ENCODE peak calls at places on chromosomes 16 and 17, in ten cellular contexts. L, C, N, D, S, I, M, A, J and W are unnamed samples.

GRCh38 chr17:39925282-39926134 is 1.9 kb downstream of the ORMDL3 start:
- DNase-seq in L (no peak), C (no peak), N (peak; percentile 16), D (no peak), S (no peak), I (no peak), M (no peak), A (no peak), J (no peak), W (no peak)

GRCh38 chr16:80670170-80670865 is 129.5 kb downstream of the DYNLRB2 start:
- DNase-seq in L (no peak), C (no peak), N (no peak), D (no peak), S (no peak), I (no peak), M (no peak), A (no peak), J (no peak), W (no peak)

GRCh38 chr17:82222816-82223215 is 6.0 kb upstream of the SLC16A3 start:
- DNase-seq in L (no peak), C (no peak), N (peak; percentile 60), D (no peak), S (no peak), I (no peak), M (no peak), A (no peak), J (peak; percentile 43), W (no peak)

GRCh38 chr16:2235695-2236361 is 416 bp upstream of the DNASE1L2 start:
- DNase-seq in L (no peak), C (no peak), N (no peak), D (no peak), S (no peak), I (no peak), M (no peak), A (no peak), J (no peak), W (no peak)

GRCh38 chr17:19876524-19877161 is 8.9 kb upstream of the ULK2 start:
- DNase-seq in L (no peak), C (peak; percentile 80), N (no peak), D (no peak), S (no peak), I (no peak), M (peak; percentile 89), A (no peak), J (peak; percentile 80), W (peak; percentile 64)

GRCh38 chr17:40019140-40019991 is 4.1 kb downstream of the CSF3 start:
- DNase-seq in L (peak; percentile 74), C (no peak), N (peak; percentile 84), D (no peak), S (peak; percentile 86), I (no peak), M (no peak), A (no peak), J (no peak), W (no peak)

GRCh38 chr16:22352726-22353125 is 21.7 kb downstream of the CDR2 start:
- DNase-seq in L (no peak), C (no peak), N (no peak), D (no peak), S (no peak), I (no peak), M (no peak), A (no peak), J (no peak), W (no peak)

GRCh38 chr17:72590382-72590781 is 469.6 kb downstream of the SOX9 start:
- DNase-seq in L (peak; percentile 80), C (no peak), N (peak; percentile 74), D (no peak), S (peak; percentile 90), I (no peak), M (no peak), A (no peak), J (no peak), W (no peak)

DNA sequence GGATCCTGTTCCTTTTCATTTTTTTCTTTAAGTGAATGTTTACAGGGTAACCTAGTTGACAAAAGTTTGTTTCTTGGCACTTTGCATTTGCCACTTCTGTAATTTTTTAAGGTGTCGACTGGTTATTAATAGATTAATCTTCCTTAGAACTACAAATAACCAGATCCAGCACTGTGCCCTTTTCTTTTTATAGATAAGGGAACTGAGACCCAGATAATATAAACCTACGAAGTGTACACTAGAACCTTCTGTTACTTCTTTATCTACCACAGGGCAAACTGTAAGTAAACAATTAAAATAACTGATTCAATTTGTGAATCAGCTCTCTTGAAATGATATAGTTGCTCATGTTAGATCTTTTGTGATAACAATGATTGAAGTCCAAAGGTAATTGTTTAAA is 55.4 kb downstream of the NLK start:
- DNase-seq in L (no peak), C (no peak), N (no peak), D (no peak), S (no peak), I (peak; percentile 54), M (no peak), A (no peak), J (no peak), W (no peak)
- H3K27ac ChIP-seq in L (no peak overlapping the region), C (no peak overlapping the region), N (no peak overlapping the region), D (no peak overlapping the region), S (no peak overlapping the region), I (peak overlapping the region; percentile 83), M (no peak overlapping the region), A (no peak overlapping the region), J (no peak overlapping the region), W (no peak overlapping the region)

GRCh38 chr16:88596477-88596876 is 26.3 kb downstream of the ZC3H18 start:
- DNase-seq in L (peak; percentile 10), C (no peak), N (peak; percentile 66), D (no peak), S (no peak), I (no peak), M (no peak), A (no peak), J (no peak), W (no peak)

GRCh38 chr16:88595101-88595500 is 24.9 kb downstream of the ZC3H18 start:
- DNase-seq in L (no peak), C (no peak), N (no peak), D (no peak), S (no peak), I (no peak), M (no peak), A (no peak), J (no peak), W (peak; percentile 39)

GRCh38 chr16:88593910-88594309 is 23.7 kb downstream of the ZC3H18 start:
- DNase-seq in L (no peak), C (no peak), N (no peak), D (no peak), S (no peak), I (no peak), M (no peak), A (no peak), J (no peak), W (no peak)

GRCh38 chr16:88597856-88598491 is 27.8 kb downstream of the ZC3H18 start:
- DNase-seq in L (no peak), C (no peak), N (no peak), D (no peak), S (no peak), I (no peak), M (no peak), A (no peak), J (no peak), W (no peak)

DNA sequence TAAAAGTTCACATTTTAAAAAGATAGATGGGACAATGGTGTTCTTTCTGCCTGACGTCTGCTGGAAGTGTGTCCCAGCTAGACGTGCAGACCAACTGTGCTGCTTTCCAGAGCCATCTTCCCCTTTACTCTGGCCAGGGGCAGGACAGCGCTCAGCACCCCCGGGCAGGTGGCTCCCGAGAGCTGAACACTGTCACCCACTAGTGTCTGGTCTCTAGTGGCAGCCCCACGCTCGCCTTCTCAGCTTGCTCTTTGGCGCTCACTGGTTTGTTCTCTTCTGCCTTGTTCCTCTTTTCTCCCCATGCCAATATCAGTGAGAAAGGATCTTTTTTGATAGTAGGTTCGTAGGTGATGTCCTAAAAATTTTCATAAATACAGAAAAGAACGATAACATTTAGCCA is 25.7 kb downstream of the ZC3H18 start:
- DNase-seq in L (no peak), C (no peak), N (no peak), D (no peak), S (no peak), I (no peak), M (no peak), A (no peak), J (no peak), W (no peak)
- H3K36me3 ChIP-seq in L (peaks cover 19% of the 10 kb centered on the region), C (peaks cover 33% of the 10 kb centered on the region), N (peaks cover 28% of the 10 kb centered on the region), D (peaks cover 93% of the 10 kb centered on the region), S (peaks cover 44% of the 10 kb centered on the region), I (peaks cover 5% of the 10 kb centered on the region), M (peaks cover 3% of the 10 kb centered on the region), A (peaks cover 12% of the 10 kb centered on the region), J (peaks cover 48% of the 10 kb centered on the region), W (peaks cover 38% of the 10 kb centered on the region)

GRCh38 chr17:15237106-15237425 is 28.1 kb downstream of the PMP22 start:
- DNase-seq in L (no peak), C (no peak), N (peak; percentile 19), D (no peak), S (no peak), I (no peak), M (no peak), A (no peak), J (no peak), W (no peak)

GRCh38 chr17:15240617-15241016 is 24.5 kb downstream of the PMP22 start:
- DNase-seq in L (peak; percentile 19), C (no peak), N (no peak), D (no peak), S (peak; percentile 37), I (no peak), M (no peak), A (no peak), J (no peak), W (no peak)

GRCh38 chr17:15239471-15239870 is 25.7 kb downstream of the PMP22 start:
- DNase-seq in L (no peak), C (no peak), N (no peak), D (no peak), S (no peak), I (no peak), M (no peak), A (no peak), J (no peak), W (no peak)

GRCh38 chr17:15236281-15237105 is 28.6 kb downstream of the PMP22 start:
- DNase-seq in L (peak; percentile 25), C (no peak), N (peak; percentile 31), D (no peak), S (peak; percentile 23), I (no peak), M (no peak), A (no peak), J (no peak), W (no peak)

DNA sequence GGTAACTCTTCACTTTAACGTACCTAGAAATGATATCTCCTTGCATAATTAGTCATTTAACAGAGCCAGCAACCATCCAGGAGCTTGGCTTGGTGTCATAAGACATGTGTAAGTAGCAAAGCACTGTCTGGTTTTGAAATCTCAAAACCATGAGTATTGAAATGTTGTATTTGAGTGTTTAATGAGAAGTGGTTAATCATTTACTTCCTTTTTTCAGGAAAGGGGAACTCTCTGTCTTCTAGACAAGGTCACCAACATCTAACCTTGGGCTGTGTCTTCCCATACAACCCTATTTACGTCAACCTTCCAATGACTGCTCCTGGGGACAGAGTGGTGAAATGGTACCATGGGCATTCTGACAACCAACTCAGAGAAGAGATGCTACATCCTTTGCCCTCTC is 27.1 kb downstream of the PMP22 start:
- DNase-seq in L (no peak), C (no peak), N (no peak), D (no peak), S (no peak), I (peak; percentile 45), M (no peak), A (no peak), J (no peak), W (no peak)
- H3K4me1 ChIP-seq in L (peaks cover 6% of the 10 kb centered on the region), C (no peaks in the 10 kb centered on the region), N (peaks cover 28% of the 10 kb centered on the region), D (peaks cover 12% of the 10 kb centered on the region), S (peaks cover 12% of the 10 kb centered on the region), I (no peaks in the 10 kb centered on the region), M (no peaks in the 10 kb centered on the region), A (no peaks in the 10 kb centered on the region), J (peaks cover 67% of the 10 kb centered on the region), W (peaks cover 87% of the 10 kb centered on the region)

GRCh38 chr16:83899978-83900377 is 1.1 kb downstream of the MLYCD start:
- DNase-seq in L (no peak), C (no peak), N (no peak), D (no peak), S (no peak), I (peak; percentile 40), M (no peak), A (no peak), J (no peak), W (no peak)

GRCh38 chr16:83898463-83899271 is at the start of gene MLYCD:
- DNase-seq in L (peak; percentile 66), C (peak; percentile 68), N (peak; percentile 87), D (no peak), S (peak; percentile 58), I (peak; percentile 93), M (peak; percentile 93), A (peak; percentile 71), J (peak; percentile 94), W (peak; percentile 89)

GRCh38 chr16:83900611-83901010 is 1.7 kb downstream of the MLYCD start:
- DNase-seq in L (peak; percentile 10), C (no peak), N (no peak), D (no peak), S (no peak), I (no peak), M (no peak), A (no peak), J (no peak), W (no peak)

GRCh38 chr16:83899272-83899897 is 470 bp downstream of the MLYCD start:
- DNase-seq in L (peak; percentile 71), C (peak; percentile 34), N (peak; percentile 73), D (no peak), S (peak; percentile 66), I (peak; percentile 79), M (peak; percentile 72), A (no peak), J (peak; percentile 75), W (peak; percentile 49)

DNA sequence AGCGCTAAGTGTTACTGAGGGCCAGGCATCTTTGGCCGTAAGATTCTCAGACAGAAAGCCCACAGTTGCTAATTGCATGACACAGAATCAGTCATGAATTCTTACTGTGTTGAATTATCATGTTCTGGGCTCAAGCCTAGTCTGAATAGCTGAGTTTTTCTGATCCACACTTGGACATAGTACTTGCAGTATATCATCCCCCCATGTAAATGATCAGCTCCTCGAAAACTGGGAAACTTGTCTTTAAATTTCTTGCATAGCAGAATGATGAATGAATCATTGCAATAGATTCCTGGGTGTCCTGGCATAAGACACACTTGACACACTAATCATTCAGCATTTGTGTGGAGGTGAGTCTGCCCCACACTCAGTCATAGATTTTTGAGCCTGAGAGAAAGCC is 2.2 kb downstream of the MLYCD start:
- DNase-seq in L (peak; percentile 61), C (no peak), N (no peak), D (no peak), S (no peak), I (peak; percentile 32), M (no peak), A (no peak), J (no peak), W (no peak)
- H3K27ac ChIP-seq in L (no peak overlapping the region), C (no peak overlapping the region), N (no peak overlapping the region), D (no peak overlapping the region), S (no peak overlapping the region), I (no peak overlapping the region), M (no peak overlapping the region), A (no peak overlapping the region), J (no peak overlapping the region), W (peak overlapping the region; percentile 99)